ENCODE peak calls at places on chromosomes 5 and 9, in ten cellular contexts. P is NCI-H460; S is central memory CD4-positive, alpha-beta T cell; J is GM04504; A is effector memory CD8-positive, alpha-beta T cell; D is RWPE2; X is activated T-helper 9 cell treated with anti-CD3 and anti-CD28 coated beads, Interleukin-2, amount 50 U/mL, for 16 hours; U is stimulated activated CD8-positive, alpha-beta memory T cell treated with anti-CD3 and anti-CD28 coated beads, Interleukin-15, amount 100 ng/mL, for 4 hours; L is GM23248; K is fibroblast of villous mesenchyme. M is an unnamed sample.

GRCh38 chr5:6718161-6718681 is 5.0 kb downstream of the TENT4A start:
- DNase-seq in J (no peak), X (no peak), S (no peak), U (no peak), D (peak), L (no peak), K (no peak), A (no peak), P (no peak), M (no peak)

GRCh38 chr5:27315541-27316282 is 277.3 kb upstream of the CDH9 start:
- DNase-seq in X (no peak), J (peak), K (peak), D (no peak), U (no peak), L (peak), P (peak), A (no peak), S (no peak), M (peak)

GRCh38 chr9:76415731-76416130 is 21.5 kb upstream of the RFK start:
- DNase-seq in L (no peak), K (peak), S (no peak), J (no peak), A (no peak), U (no peak), X (no peak), D (no peak), P (no peak), M (no peak)

GRCh38 chr5:102975040-102975439 is 144.9 kb downstream of the GIN1 start:
- DNase-seq in K (no peak), U (no peak), A (no peak), S (no peak), P (no peak), J (no peak), D (no peak), L (peak), X (no peak), M (no peak)

GRCh38 chr5:100690036-100690560 is 154.9 kb downstream of the FAM174A start:
- DNase-seq in X (no peak), J (peak), K (peak), P (no peak), S (no peak), U (no peak), L (peak), A (no peak), D (no peak), M (no peak)

GRCh38 chr5:142960309-142960696 is 190.1 kb downstream of the ARHGAP26 start:
- DNase-seq in D (peak), L (peak), J (peak), P (peak), A (no peak), K (peak), U (no peak), X (no peak), S (no peak), M (peak)

GRCh38 chr5:11289208-11289607 is 528.2 kb upstream of the DAP start:
- DNase-seq in D (no peak), K (no peak), P (no peak), U (no peak), J (no peak), A (no peak), L (no peak), S (no peak), X (no peak), M (no peak)

GRCh38 chr9:132943677-132944293 is 631 bp downstream of the TSC1 start:
- DNase-seq in S (no peak), A (peak), P (no peak), D (no peak), J (no peak), L (peak), X (no peak), U (no peak), K (peak), M (peak)

GRCh38 chr5:1400211-1400855 is 44.9 kb downstream of the SLC6A3 start:
- DNase-seq in A (no peak), S (no peak), P (no peak), K (no peak), J (no peak), X (no peak), U (no peak), D (no peak), L (no peak), M (no peak)

GRCh38 chr5:154071799-154072781 is 33.3 kb downstream of the MFAP3 start:
- DNase-seq in L (peak), A (peak), J (peak), P (peak), U (peak), K (peak), S (peak), X (peak), D (no peak), M (peak)

GRCh38 chr9:36319806-36320205 is 61.6 kb upstream of the GNE start:
- DNase-seq in K (peak), J (no peak), S (no peak), X (no peak), D (no peak), L (peak), P (no peak), A (no peak), U (no peak), M (peak)

GRCh38 chr5:124596595-124597388 is 149.6 kb downstream of the ZNF608 start:
- DNase-seq in P (peak), S (no peak), A (no peak), U (no peak), L (peak), D (no peak), X (no peak), K (peak), J (peak), M (peak)

GRCh38 chr5:101393795-101394450 is 490.8 kb upstream of the ST8SIA4 start:
- DNase-seq in P (no peak), A (no peak), S (no peak), X (no peak), J (no peak), L (peak), U (no peak), D (no peak), K (no peak), M (no peak)

GRCh38 chr5:113902917-113903681 is 389.6 kb downstream of the YTHDC2 start:
- DNase-seq in P (no peak), U (no peak), A (no peak), L (no peak), J (no peak), D (no peak), X (no peak), K (no peak), S (no peak), M (no peak)